ENCODE peak calls at places on chromosomes 16 and 17, in five cellular contexts. One of them, this sample, is unnamed. For H3K27me3, the result is how much of the 10 kb centered on the place peaks cover.

GRCh38 chr17:47914296-47914948 is 18.4 kb downstream of the SP2 start:
- DNase-seq in HepG2: no peak
- DNase-seq in transverse colon: no peak
- DNase-seq in heart left ventricle: no peak
- DNase-seq in BJ: no peak
- DNase-seq in this sample: no peak

GRCh38 chr17:45029758-45030423 is 21.5 kb downstream of the DCAKD start:
- DNase-seq in heart left ventricle: no peak
- DNase-seq in transverse colon: no peak
- DNase-seq in BJ: no peak
- DNase-seq in HepG2: peak
- DNase-seq in this sample: no peak

GRCh38 chr17:2421315-2422147 is 20.7 kb upstream of the MNT start:
- DNase-seq in heart left ventricle: no peak
- DNase-seq in transverse colon: no peak
- DNase-seq in BJ: no peak
- DNase-seq in HepG2: no peak
- DNase-seq in this sample: no peak

GRCh38 chr17:74190154-74190553 is 13.3 kb upstream of the RPL38 start:
- DNase-seq in heart left ventricle: no peak
- DNase-seq in HepG2: peak
- DNase-seq in transverse colon: no peak
- DNase-seq in BJ: no peak
- DNase-seq in this sample: no peak

GRCh38 chr16:79770244-79771064 is 169.9 kb upstream of the MAF start:
- DNase-seq in HepG2: peak
- DNase-seq in transverse colon: peak
- DNase-seq in BJ: no peak
- DNase-seq in heart left ventricle: peak
- DNase-seq in this sample: peak

GRCh38 chr16:9090101-9090959 is 1.1 kb upstream of the HAPSTR1 start:
- DNase-seq in transverse colon: peak
- DNase-seq in BJ: no peak
- DNase-seq in heart left ventricle: peak
- DNase-seq in HepG2: no peak
- DNase-seq in this sample: peak

GRCh38 chr16:20868890-20869289 is 31.3 kb downstream of the DCUN1D3 start:
- DNase-seq in heart left ventricle: peak
- DNase-seq in BJ: no peak
- DNase-seq in HepG2: peak
- DNase-seq in transverse colon: peak
- DNase-seq in this sample: peak

GRCh38 chr17:6640536-6641373 is at the start of the genes KIAA0753 and TXNDC17:
- DNase-seq in BJ: peak
- DNase-seq in heart left ventricle: peak
- DNase-seq in HepG2: peak
- DNase-seq in transverse colon: peak
- DNase-seq in this sample: peak

GRCh38 chr17:39225974-39226683 is 384 bp upstream of the STAC2 start:
- DNase-seq in BJ: no peak
- DNase-seq in heart left ventricle: peak
- DNase-seq in transverse colon: peak
- DNase-seq in HepG2: no peak
- DNase-seq in this sample: peak

GRCh38 chr17:43634681-43635125 is 27.0 kb downstream of the MEOX1 start:
- DNase-seq in HepG2: peak
- DNase-seq in heart left ventricle: peak
- DNase-seq in transverse colon: no peak
- DNase-seq in BJ: no peak
- DNase-seq in this sample: peak

GRCh38 chr16:27048316-27048715 is 18.4 kb upstream of the C16orf82 start:
- DNase-seq in heart left ventricle: no peak
- DNase-seq in HepG2: no peak
- DNase-seq in transverse colon: no peak
- DNase-seq in BJ: no peak
- DNase-seq in this sample: no peak

GRCh38 chr17:71363661-71364060 is 757.2 kb upstream of the SOX9 start:
- DNase-seq in HepG2: no peak
- DNase-seq in transverse colon: no peak
- DNase-seq in heart left ventricle: no peak
- DNase-seq in BJ: no peak
- DNase-seq in this sample: no peak

GRCh38 chr17:52306314-52306713 is 147.8 kb upstream of the CA10 start:
- DNase-seq in heart left ventricle: no peak
- DNase-seq in BJ: no peak
- DNase-seq in transverse colon: no peak
- DNase-seq in HepG2: no peak
- DNase-seq in this sample: no peak

GRCh38 chr17:51848451-51848850 is 310.1 kb downstream of the CA10 start:
- DNase-seq in HepG2: no peak
- DNase-seq in heart left ventricle: no peak
- DNase-seq in transverse colon: no peak
- DNase-seq in BJ: no peak
- DNase-seq in this sample: no peak

GRCh38 chr17:60559995-60560859 is 34.2 kb upstream of the APPBP2 start:
- DNase-seq in BJ: no peak
- DNase-seq in heart left ventricle: no peak
- DNase-seq in transverse colon: no peak
- DNase-seq in HepG2: peak
- DNase-seq in this sample: no peak

GRCh38 chr17:69602969-69603368 is 188.5 kb downstream of the MAP2K6 start:
- DNase-seq in HepG2: no peak
- DNase-seq in transverse colon: no peak
- DNase-seq in BJ: no peak
- DNase-seq in heart left ventricle: no peak
- DNase-seq in this sample: no peak

GRCh38 chr17:65417406-65418221 is 143.8 kb downstream of the AXIN2 start:
- DNase-seq in transverse colon: no peak
- DNase-seq in HepG2: no peak
- DNase-seq in heart left ventricle: no peak
- DNase-seq in BJ: peak
- DNase-seq in this sample: no peak

GRCh38 chr17:60752873-60753577 is 75.4 kb downstream of the BCAS3 start:
- DNase-seq in BJ: no peak
- DNase-seq in transverse colon: no peak
- DNase-seq in HepG2: no peak
- DNase-seq in heart left ventricle: no peak
- DNase-seq in this sample: no peak

GRCh38 chr16:73010150-73010676 is 37.7 kb downstream of the ZFHX3 start:
- DNase-seq in heart left ventricle: no peak
- DNase-seq in BJ: no peak
- DNase-seq in transverse colon: no peak
- DNase-seq in HepG2: no peak
- DNase-seq in this sample: no peak

DNA sequence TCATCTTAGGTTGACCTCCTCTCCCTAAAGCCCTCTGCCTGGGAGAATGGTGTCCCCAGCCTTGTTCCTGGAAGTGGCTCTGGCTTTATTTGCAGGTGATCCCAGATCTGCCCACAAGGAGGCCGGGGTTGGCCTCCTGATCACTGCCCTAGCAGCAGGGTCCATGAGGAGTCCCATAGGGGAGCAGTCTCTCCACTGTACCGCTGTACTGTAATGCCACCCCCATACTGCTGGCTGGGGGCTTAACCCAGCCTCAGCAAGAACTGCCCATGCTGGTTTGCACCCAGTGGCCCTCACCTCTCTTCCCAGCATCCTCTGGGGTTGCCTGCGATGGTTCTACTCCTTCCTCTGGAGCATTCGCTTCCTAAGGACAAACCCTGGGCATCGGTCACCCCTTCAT is 39.1 kb downstream of the PSME3IP1 start:
- DNase-seq in heart left ventricle: no peak
- DNase-seq in HepG2: peak
- DNase-seq in BJ: no peak
- DNase-seq in transverse colon: no peak
- DNase-seq in this sample: no peak
- TF ChIP-seq CTCF in heart left ventricle: no peak
- TF ChIP-seq CTCF in HepG2: peak
- TF ChIP-seq CTCF in BJ: peak
- TF ChIP-seq CTCF in transverse colon: peak
- TF ChIP-seq CTCF in this sample: no peak

GRCh38 chr17:79127534-79128135 is 53.0 kb downstream of the ENGASE start:
- DNase-seq in BJ: no peak
- DNase-seq in HepG2: no peak
- DNase-seq in heart left ventricle: no peak
- DNase-seq in transverse colon: no peak
- DNase-seq in this sample: no peak
- H3K27me3 ChIP-seq in BJ: under half
- H3K27me3 ChIP-seq in HepG2: half or more
- H3K27me3 ChIP-seq in heart left ventricle: under half
- H3K27me3 ChIP-seq in transverse colon: half or more
- H3K27me3 ChIP-seq in this sample: under half

GRCh38 chr16:69566437-69567030 is 768 bp downstream of the NFAT5 start:
- DNase-seq in heart left ventricle: peak
- DNase-seq in transverse colon: peak
- DNase-seq in HepG2: peak
- DNase-seq in BJ: no peak
- DNase-seq in this sample: peak

GRCh38 chr16:69564845-69565610 is 738 bp upstream of the NFAT5 start:
- DNase-seq in transverse colon: no peak
- DNase-seq in BJ: no peak
- DNase-seq in heart left ventricle: no peak
- DNase-seq in HepG2: no peak
- DNase-seq in this sample: no peak

GRCh38 chr16:69567031-69567680 is 1.4 kb downstream of the NFAT5 start:
- DNase-seq in BJ: no peak
- DNase-seq in transverse colon: no peak
- DNase-seq in heart left ventricle: no peak
- DNase-seq in HepG2: peak
- DNase-seq in this sample: no peak

GRCh38 chr16:69563605-69564580 is 1.9 kb upstream of the NFAT5 start:
- DNase-seq in heart left ventricle: no peak
- DNase-seq in BJ: no peak
- DNase-seq in transverse colon: no peak
- DNase-seq in HepG2: peak
- DNase-seq in this sample: no peak

GRCh38 chr16:69565611-69566436 is at the start of gene NFAT5:
- DNase-seq in HepG2: peak
- DNase-seq in heart left ventricle: peak
- DNase-seq in transverse colon: peak
- DNase-seq in BJ: peak
- DNase-seq in this sample: peak
- TF ChIP-seq CTCF in HepG2: peak
- TF ChIP-seq CTCF in heart left ventricle: no peak
- TF ChIP-seq CTCF in transverse colon: no peak
- TF ChIP-seq CTCF in BJ: peak
- TF ChIP-seq CTCF in this sample: peak

GRCh38 chr16:86889974-86890373 is 311.6 kb downstream of the FOXL1 start:
- DNase-seq in transverse colon: no peak
- DNase-seq in HepG2: no peak
- DNase-seq in heart left ventricle: no peak
- DNase-seq in BJ: no peak
- DNase-seq in this sample: no peak
- H3K27me3 ChIP-seq in transverse colon: under half
- H3K27me3 ChIP-seq in HepG2: under half
- H3K27me3 ChIP-seq in heart left ventricle: under half
- H3K27me3 ChIP-seq in BJ: under half
- H3K27me3 ChIP-seq in this sample: under half

GRCh38 chr17:10879110-10879509 is 41.2 kb upstream of the PIRT start:
- DNase-seq in transverse colon: peak
- DNase-seq in HepG2: no peak
- DNase-seq in BJ: no peak
- DNase-seq in heart left ventricle: peak
- DNase-seq in this sample: no peak
- TF ChIP-seq CTCF in transverse colon: peak
- TF ChIP-seq CTCF in HepG2: peak
- TF ChIP-seq CTCF in BJ: no peak
- TF ChIP-seq CTCF in heart left ventricle: peak
- TF ChIP-seq CTCF in this sample: no peak

DNA sequence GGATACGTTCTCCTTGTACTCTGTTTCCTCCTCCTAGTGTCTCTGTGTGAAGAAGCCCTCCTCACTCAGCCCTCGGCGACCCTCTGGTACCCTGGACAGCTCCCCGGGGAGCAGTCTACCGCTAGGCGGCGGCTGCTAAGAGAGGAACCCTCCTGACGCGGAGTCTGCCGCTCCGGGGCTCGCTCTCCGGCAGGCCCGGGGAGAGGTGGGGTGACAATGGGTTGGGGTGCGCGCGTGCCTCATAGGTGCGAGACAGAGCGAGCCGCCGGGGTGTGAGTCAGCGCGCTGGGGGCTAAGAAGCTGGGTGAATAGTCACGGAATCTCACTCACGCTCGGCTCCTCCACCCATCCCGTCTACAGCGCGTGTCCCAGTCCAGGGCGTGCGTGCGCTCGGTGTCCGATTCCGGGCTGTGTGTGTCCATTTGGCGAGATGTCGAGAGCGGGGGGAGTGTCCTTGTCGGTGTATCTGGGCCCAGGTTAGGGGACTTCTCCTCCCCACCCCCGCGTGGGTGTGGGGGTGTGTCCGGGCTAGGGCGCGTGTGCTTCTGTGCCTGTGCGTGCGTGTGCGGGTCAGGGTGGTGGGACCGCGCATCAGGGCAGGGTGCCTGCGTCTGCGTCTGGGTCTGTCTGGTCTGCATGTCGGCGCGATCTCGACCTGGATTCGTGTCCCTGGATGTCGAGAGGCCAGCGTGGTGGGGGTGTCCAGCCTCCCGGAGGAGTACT is 578 bp upstream of the HS3ST2 start:
- DNase-seq in heart left ventricle: peak
- DNase-seq in BJ: no peak
- DNase-seq in HepG2: peak
- DNase-seq in transverse colon: peak
- DNase-seq in this sample: no peak
- H3K27me3 ChIP-seq in heart left ventricle: under half
- H3K27me3 ChIP-seq in BJ: under half
- H3K27me3 ChIP-seq in HepG2: under half
- H3K27me3 ChIP-seq in transverse colon: under half
- H3K27me3 ChIP-seq in this sample: under half

This sample was measured in uterus.